ENCODE peak calls at places on chromosomes 12 and 14, in four cellular contexts. I is K562, P is HepG2, G is GM12878. M is an unnamed sample.

GRCh38 chr12:45273717-45274271 is 57.9 kb downstream of the ANO6 start:
- DNase-seq in G (no peak), I (peak), P (peak), M (no peak)

GRCh38 chr12:122841544-122842321 is 6.5 kb downstream of the HIP1R start:
- DNase-seq in G (no peak), I (no peak), P (peak), M (no peak)

GRCh38 chr12:64001439-64001838 is 156.9 kb downstream of the SRGAP1 start:
- DNase-seq in G (no peak), I (no peak), P (no peak), M (no peak)

GRCh38 chr12:89906178-89906577 is 197.5 kb upstream of the ATP2B1 start:
- DNase-seq in G (no peak), P (no peak), I (no peak), M (no peak)

GRCh38 chr12:47094804-47095203 is 15.0 kb upstream of the AMIGO2 start:
- DNase-seq in G (no peak), I (no peak), P (no peak), M (no peak)

GRCh38 chr12:104121001-104121400 is 17.0 kb downstream of the NFYB start:
- DNase-seq in I (no peak), G (no peak), P (no peak), M (no peak)

GRCh38 chr14:54658836-54659235 is 91.9 kb downstream of the SAMD4A start:
- DNase-seq in G (no peak), P (no peak), I (no peak), M (no peak)

GRCh38 chr12:130714591-130715149 is 1.4 kb downstream of the RIMBP2 start:
- DNase-seq in G (no peak), I (no peak), P (no peak), M (peak)

GRCh38 chr14:37834275-37834674 is 238.8 kb downstream of the TTC6 start:
- DNase-seq in P (no peak), I (no peak), G (no peak), M (no peak)

GRCh38 chr12:122137681-122138080 is 36.3 kb downstream of the IL31 start:
- DNase-seq in P (no peak), G (no peak), I (peak), M (peak)

GRCh38 chr14:97369901-97370300 is 572.7 kb downstream of the VRK1 start:
- DNase-seq in P (no peak), I (no peak), G (no peak), M (no peak)

GRCh38 chr12:58877243-58877743 is 43.0 kb downstream of the LRIG3 start:
- DNase-seq in I (no peak), P (peak), G (no peak), M (no peak)

GRCh38 chr12:107748472-107748871 is 12.5 kb downstream of the PRDM4 start:
- DNase-seq in P (no peak), G (no peak), I (no peak), M (no peak)

GRCh38 chr12:114678028-114678427 is 5.9 kb downstream of the TBX3 start:
- DNase-seq in G (no peak), P (no peak), I (no peak), M (no peak)

GRCh38 chr14:50366115-50366514 is 30.6 kb downstream of the CDKL1 start:
- DNase-seq in P (no peak), G (no peak), I (no peak), M (no peak)

GRCh38 chr14:65470404-65470880 is 57.9 kb downstream of the FUT8 start:
- DNase-seq in I (no peak), P (no peak), G (no peak), M (no peak)

GRCh38 chr12:11698729-11699128 is 49.3 kb downstream of the ETV6 start:
- DNase-seq in G (no peak), I (no peak), P (no peak), M (no peak)

GRCh38 chr12:26614217-26614616 is 218.8 kb downstream of the ITPR2 start:
- DNase-seq in P (no peak), G (no peak), I (peak), M (no peak)

GRCh38 chr14:67232066-67232465 is 9.2 kb upstream of the PALS1 start:
- DNase-seq in I (no peak), G (no peak), P (no peak), M (no peak)

GRCh38 chr12:52097045-52097666 is 17.7 kb downstream of the SMIM41 start:
- DNase-seq in I (no peak), G (no peak), P (no peak), M (no peak)
- TF ChIP-seq BRCA1 in I (no peak), G (no peak), P (no peak), M (no peak)

GRCh38 chr12:2941524-2941923 is 17.7 kb upstream of the TEAD4 start:
- DNase-seq in G (no peak), I (no peak), P (peak), M (no peak)

GRCh38 chr12:2944401-2945047 is 14.7 kb upstream of the TEAD4 start:
- DNase-seq in P (peak), I (peak), G (peak), M (peak)

GRCh38 chr12:2936301-2936700 is 22.9 kb upstream of the TEAD4 start:
- DNase-seq in I (no peak), P (no peak), G (no peak), M (no peak)

GRCh38 chr12:2937500-2937899 is 21.7 kb upstream of the TEAD4 start:
- DNase-seq in P (no peak), G (no peak), I (no peak), M (no peak)

GRCh38 chr12:2940564-2940963 is 18.6 kb upstream of the TEAD4 start:
- DNase-seq in G (no peak), I (peak), P (no peak), M (no peak)
- TF ChIP-seq POLR2AphosphoS5 in G (no peak), I (no peak), P (no peak), M (no peak)

GRCh38 chr14:36771256-36771655 is 109.6 kb downstream of the PAX9 start:
- DNase-seq in G (no peak), I (no peak), P (peak), M (no peak)
- TF ChIP-seq BRCA1 in G (no peak), I (no peak), P (no peak), M (no peak)

GRCh38 chr12:124512667-124513296 is 54.6 kb downstream of the NCOR2 start:
- DNase-seq in I (peak), P (peak), G (no peak), M (peak)
- TF ChIP-seq POLR2AphosphoS5 in I (peak), P (no peak), G (no peak), M (no peak)

DNA sequence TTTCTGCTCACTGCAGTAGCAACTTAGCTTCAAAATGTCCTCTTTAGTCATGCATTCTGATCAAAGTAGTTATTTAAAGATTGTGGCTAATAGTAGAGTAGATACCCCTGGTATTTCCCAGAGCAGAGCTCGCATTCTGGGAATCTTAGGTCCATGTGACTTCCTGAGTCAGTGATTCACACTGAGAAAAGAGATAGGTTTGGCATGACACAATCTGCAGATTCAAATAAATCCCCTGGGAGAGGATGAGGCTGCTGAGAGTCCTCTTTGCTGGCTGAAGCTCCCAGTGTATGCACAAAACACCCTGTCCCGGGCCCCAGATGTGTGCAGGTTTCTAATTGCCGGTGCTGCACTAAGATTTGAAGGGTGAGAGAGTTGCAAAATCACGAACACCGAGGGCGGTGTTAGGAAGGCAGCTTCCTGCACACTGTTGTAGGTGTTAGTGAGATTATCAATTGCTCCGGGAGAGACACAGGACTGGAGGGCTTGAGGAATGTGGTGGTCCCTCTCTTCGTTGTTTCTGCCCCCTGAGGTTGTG is 233.2 kb downstream of the NRXN3 start:
- DNase-seq in G (peak), P (no peak), I (no peak), M (peak)
- TF ChIP-seq BRCA1 in G (no peak), P (no peak), I (no peak), M (no peak)

GRCh38 chr14:95534299-95535225 is at the start of gene GLRX5:
- DNase-seq in I (peak), G (peak), P (peak), M (peak)
- TF ChIP-seq POLR2AphosphoS5 in I (peak), G (peak), P (peak), M (no peak)

M was measured in H1.